ENCODE peak calls at places on chromosomes 16 and 17, in four cellular contexts. S, L, K and Y are unnamed samples.

GRCh38 chr17:59914274-59914854 is 21.4 kb downstream of the RPS6KB1 start:
- DNase-seq in K (peak; percentile 24), S (no peak), L (no peak), Y (no peak)

GRCh38 chr16:89009343-89010209 is 32.6 kb upstream of the CBFA2T3 start:
- DNase-seq in L (peak; percentile 77), K (no peak), S (peak; percentile 34), Y (no peak)

GRCh38 chr16:10598157-10598556 is 17.8 kb upstream of the EMP2 start:
- DNase-seq in L (no peak), S (peak; percentile 26), K (no peak), Y (no peak)

GRCh38 chr17:30095507-30096244 is 20.9 kb upstream of the NSRP1 start:
- DNase-seq in S (no peak), L (peak; percentile 24), K (peak; percentile 64), Y (peak; percentile 28)

GRCh38 chr16:64478258-64478906 is 643.5 kb downstream of the CDH11 start:
- DNase-seq in K (no peak), L (no peak), S (peak; percentile 26), Y (no peak)

GRCh38 chr17:19418312-19418992 is 7.4 kb downstream of the RNF112 start:
- DNase-seq in K (peak; percentile 34), L (no peak), S (peak; percentile 23), Y (no peak)

GRCh38 chr17:61393904-61394629 is 5.6 kb upstream of the TBX2 start:
- DNase-seq in K (no peak), S (no peak), L (no peak), Y (no peak)

GRCh38 chr17:77735051-77735340 is 223.5 kb upstream of the TNRC6C start:
- DNase-seq in L (no peak), K (no peak), S (no peak), Y (no peak)

GRCh38 chr16:66824006-66824405 is 6.8 kb downstream of the NAE1 start:
- DNase-seq in S (no peak), L (no peak), K (peak; percentile 56), Y (no peak)

GRCh38 chr16:66517586-66518263 is 32.2 kb downstream of the TK2 start:
- DNase-seq in L (no peak), K (no peak), S (no peak), Y (no peak)

GRCh38 chr17:74457820-74458166 is 8.6 kb upstream of the CD300A start:
- DNase-seq in S (no peak), K (no peak), L (no peak), Y (no peak)
- TF ChIP-seq CTCF in S (no peak), K (no peak), L (no peak), Y (peak; percentile 16)

GRCh38 chr17:40726919-40727318 is 23.4 kb upstream of the KRT24 start:
- DNase-seq in S (no peak), L (no peak), K (no peak), Y (no peak)
- TF ChIP-seq CTCF in S (no peak), L (no peak), K (peak; percentile 64), Y (peak; percentile 45)

GRCh38 chr16:46918905-46919792 is 35.0 kb downstream of the GPT2 start:
- DNase-seq in S (peak; percentile 94), K (no peak), L (peak; percentile 50), Y (peak; percentile 37)
- TF ChIP-seq CTCF in S (no peak), K (no peak), L (no peak), Y (peak; percentile 26)

GRCh38 chr16:23432176-23433128 is 20.5 kb downstream of the COG7 start:
- DNase-seq in K (no peak), L (no peak), S (no peak), Y (no peak)
- TF ChIP-seq CTCF in K (peak; percentile 23), L (no peak), S (no peak), Y (no peak)

GRCh38 chr16:79261461-79261860 is 339.1 kb downstream of the MAF start:
- DNase-seq in L (peak; percentile 61), K (no peak), S (no peak), Y (peak; percentile 33)
- TF ChIP-seq CTCF in L (peak; percentile 65), K (no peak), S (peak; percentile 10), Y (peak; percentile 66)